ENCODE peak calls at places on chromosomes 7 and 10, in five cellular contexts. One of them, this sample, is unnamed. For H3K27me3, the result is how much of the 10 kb centered on the place peaks cover.

GRCh38 chr7:77315102-77315501 is 101.0 kb downstream of the GSAP start:
- DNase-seq in Panc1: no peak
- DNase-seq in brain microvascular endothelial cell: no peak
- DNase-seq in neuronal stem cell: no peak
- DNase-seq in prostate gland: no peak
- DNase-seq in this sample: no peak

GRCh38 chr7:129240119-129240815 is 15.4 kb downstream of the AHCYL2 start:
- DNase-seq in Panc1: no peak
- DNase-seq in brain microvascular endothelial cell: no peak
- DNase-seq in neuronal stem cell: no peak
- DNase-seq in prostate gland: no peak
- DNase-seq in this sample: no peak

GRCh38 chr10:88897019-88897853 is 17.2 kb downstream of the STAMBPL1 start:
- DNase-seq in Panc1: no peak
- DNase-seq in brain microvascular endothelial cell: no peak
- DNase-seq in neuronal stem cell: no peak
- DNase-seq in prostate gland: no peak
- DNase-seq in this sample: no peak

GRCh38 chr7:100895956-100896742 is 461 bp upstream of the ACHE start:
- DNase-seq in Panc1: no peak
- DNase-seq in brain microvascular endothelial cell: no peak
- DNase-seq in neuronal stem cell: no peak
- DNase-seq in prostate gland: no peak
- DNase-seq in this sample: no peak

GRCh38 chr7:155534691-155535090 is 11.7 kb downstream of the CNPY1 start:
- DNase-seq in Panc1: no peak
- DNase-seq in brain microvascular endothelial cell: no peak
- DNase-seq in neuronal stem cell: no peak
- DNase-seq in prostate gland: no peak
- DNase-seq in this sample: no peak

GRCh38 chr7:138712652-138713051 is 11.5 kb upstream of the SVOPL start:
- DNase-seq in Panc1: no peak
- DNase-seq in brain microvascular endothelial cell: no peak
- DNase-seq in neuronal stem cell: no peak
- DNase-seq in prostate gland: no peak
- DNase-seq in this sample: no peak

GRCh38 chr7:128844777-128845311 is 14.6 kb downstream of the FLNC start:
- DNase-seq in Panc1: no peak
- DNase-seq in brain microvascular endothelial cell: no peak
- DNase-seq in neuronal stem cell: no peak
- DNase-seq in prostate gland: no peak
- DNase-seq in this sample: no peak

GRCh38 chr10:71531485-71532446 is 135.0 kb downstream of the CDH23 start:
- DNase-seq in Panc1: no peak
- DNase-seq in brain microvascular endothelial cell: no peak
- DNase-seq in neuronal stem cell: no peak
- DNase-seq in prostate gland: no peak
- DNase-seq in this sample: no peak

GRCh38 chr7:149505551-149505950 is 7.9 kb upstream of the ZNF746 start:
- DNase-seq in Panc1: no peak
- DNase-seq in brain microvascular endothelial cell: no peak
- DNase-seq in neuronal stem cell: no peak
- DNase-seq in prostate gland: no peak
- DNase-seq in this sample: no peak

GRCh38 chr10:127614484-127614883 is 65.4 kb downstream of the NPS start:
- DNase-seq in Panc1: no peak
- DNase-seq in brain microvascular endothelial cell: no peak
- DNase-seq in neuronal stem cell: no peak
- DNase-seq in prostate gland: no peak
- DNase-seq in this sample: no peak

GRCh38 chr7:32539917-32540544 is 44.7 kb downstream of the AVL9 start:
- DNase-seq in Panc1: no peak
- DNase-seq in brain microvascular endothelial cell: no peak
- DNase-seq in neuronal stem cell: no peak
- DNase-seq in prostate gland: no peak
- DNase-seq in this sample: no peak

GRCh38 chr10:46233101-46233500 is 53.7 kb upstream of the ANTXRL start:
- DNase-seq in Panc1: no peak
- DNase-seq in brain microvascular endothelial cell: no peak
- DNase-seq in neuronal stem cell: no peak
- DNase-seq in prostate gland: no peak
- DNase-seq in this sample: no peak

GRCh38 chr7:98460902-98461301 is 60.0 kb upstream of the BAIAP2L1 start:
- DNase-seq in Panc1: no peak
- DNase-seq in brain microvascular endothelial cell: no peak
- DNase-seq in neuronal stem cell: no peak
- DNase-seq in prostate gland: no peak
- DNase-seq in this sample: no peak
- H3K27me3 ChIP-seq in Panc1: under half
- H3K27me3 ChIP-seq in brain microvascular endothelial cell: under half
- H3K27me3 ChIP-seq in neuronal stem cell: under half
- H3K27me3 ChIP-seq in prostate gland: under half
- H3K27me3 ChIP-seq in this sample: under half

DNA sequence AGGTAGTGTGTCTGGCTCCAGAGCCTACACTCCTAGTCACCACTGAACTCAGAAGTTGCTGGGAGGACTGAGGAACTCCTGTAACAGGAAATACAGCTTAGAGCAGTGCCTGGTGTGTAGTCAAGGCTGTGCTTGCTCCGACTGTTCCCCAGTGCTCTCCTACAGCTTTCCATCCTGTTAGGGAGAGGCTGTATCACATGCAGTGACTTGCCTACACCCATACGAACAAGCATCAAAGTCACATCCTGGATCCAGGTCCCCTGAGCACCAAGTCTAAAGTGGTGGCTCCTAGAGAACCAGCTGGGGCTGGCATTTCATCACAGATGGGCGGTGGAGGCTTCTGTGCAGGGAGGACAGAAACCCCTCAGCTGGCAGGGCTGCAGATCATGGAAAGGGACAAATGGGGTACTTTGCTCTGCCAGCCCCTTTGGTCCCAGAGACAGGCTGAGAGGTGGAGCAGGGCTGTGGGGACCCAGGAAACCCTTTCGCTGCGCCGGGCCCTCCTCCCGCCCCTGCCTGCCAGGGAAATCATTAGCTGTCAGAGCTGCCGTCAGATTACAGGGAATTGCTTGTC is 7.7 kb downstream of the ASB10 start:
- DNase-seq in Panc1: no peak
- DNase-seq in brain microvascular endothelial cell: no peak
- DNase-seq in neuronal stem cell: no peak
- DNase-seq in prostate gland: no peak
- DNase-seq in this sample: no peak
- H3K27me3 ChIP-seq in Panc1: under half
- H3K27me3 ChIP-seq in brain microvascular endothelial cell: under half
- H3K27me3 ChIP-seq in neuronal stem cell: under half
- H3K27me3 ChIP-seq in prostate gland: under half
- H3K27me3 ChIP-seq in this sample: half or more

GRCh38 chr10:8058274-8059111 is 4.0 kb downstream of the GATA3 start:
- DNase-seq in Panc1: no peak
- DNase-seq in brain microvascular endothelial cell: no peak
- DNase-seq in neuronal stem cell: no peak
- DNase-seq in prostate gland: no peak
- DNase-seq in this sample: no peak

GRCh38 chr10:8060704-8061121 is 6.2 kb downstream of the GATA3 start:
- DNase-seq in Panc1: no peak
- DNase-seq in brain microvascular endothelial cell: no peak
- DNase-seq in neuronal stem cell: peak
- DNase-seq in prostate gland: no peak
- DNase-seq in this sample: no peak

GRCh38 chr10:8061274-8062211 is 7.1 kb downstream of the GATA3 start:
- DNase-seq in Panc1: no peak
- DNase-seq in brain microvascular endothelial cell: no peak
- DNase-seq in neuronal stem cell: peak
- DNase-seq in prostate gland: no peak
- DNase-seq in this sample: no peak

GRCh38 chr10:8059191-8059936 is 4.9 kb downstream of the GATA3 start:
- DNase-seq in Panc1: no peak
- DNase-seq in brain microvascular endothelial cell: no peak
- DNase-seq in neuronal stem cell: peak
- DNase-seq in prostate gland: no peak
- DNase-seq in this sample: no peak

DNA sequence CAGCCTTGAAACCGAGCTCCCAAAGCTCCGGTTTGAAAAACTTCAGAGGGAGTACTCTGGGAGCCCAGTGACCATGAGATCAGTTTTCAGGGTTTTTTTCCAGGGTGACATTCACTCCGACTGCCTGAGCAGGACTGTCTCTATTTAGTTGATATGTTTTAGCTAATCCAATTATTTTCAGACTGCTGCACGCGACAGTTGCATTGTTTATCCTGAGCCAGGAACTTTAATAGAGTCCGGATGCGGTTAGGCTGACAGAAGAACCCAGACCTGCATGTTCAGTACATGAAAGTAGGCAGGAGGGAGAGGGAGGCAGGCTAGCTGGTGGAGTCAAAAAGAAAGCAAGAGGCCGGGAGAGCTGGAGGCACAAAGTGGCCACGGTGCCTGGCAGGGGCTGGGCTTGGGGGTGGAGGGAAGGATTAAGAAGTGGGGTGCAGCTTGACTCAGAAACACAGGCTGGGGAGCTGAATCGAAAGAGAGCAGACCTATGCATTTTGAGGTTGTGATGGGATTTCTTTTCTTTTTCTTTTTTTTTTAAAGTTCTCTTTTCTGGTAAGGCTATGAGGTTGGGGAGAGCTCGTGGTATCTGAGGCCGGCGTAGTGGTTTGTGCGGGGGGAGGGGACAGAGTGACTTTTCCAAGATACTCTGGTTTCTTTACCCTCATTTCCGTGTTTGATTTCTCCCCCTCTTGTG is 5.7 kb downstream of the GATA3 start:
- DNase-seq in Panc1: no peak
- DNase-seq in brain microvascular endothelial cell: no peak
- DNase-seq in neuronal stem cell: peak
- DNase-seq in prostate gland: no peak
- DNase-seq in this sample: peak
- H3K27me3 ChIP-seq in Panc1: under half
- H3K27me3 ChIP-seq in brain microvascular endothelial cell: half or more
- H3K27me3 ChIP-seq in neuronal stem cell: under half
- H3K27me3 ChIP-seq in prostate gland: under half
- H3K27me3 ChIP-seq in this sample: under half

GRCh38 chr7:97004931-97005763 is at the start of gene DLX6:
- DNase-seq in Panc1: peak
- DNase-seq in brain microvascular endothelial cell: no peak
- DNase-seq in neuronal stem cell: peak
- DNase-seq in prostate gland: no peak
- DNase-seq in this sample: peak
- H3K27me3 ChIP-seq in Panc1: under half
- H3K27me3 ChIP-seq in brain microvascular endothelial cell: half or more
- H3K27me3 ChIP-seq in neuronal stem cell: under half
- H3K27me3 ChIP-seq in prostate gland: under half
- H3K27me3 ChIP-seq in this sample: under half

DNA sequence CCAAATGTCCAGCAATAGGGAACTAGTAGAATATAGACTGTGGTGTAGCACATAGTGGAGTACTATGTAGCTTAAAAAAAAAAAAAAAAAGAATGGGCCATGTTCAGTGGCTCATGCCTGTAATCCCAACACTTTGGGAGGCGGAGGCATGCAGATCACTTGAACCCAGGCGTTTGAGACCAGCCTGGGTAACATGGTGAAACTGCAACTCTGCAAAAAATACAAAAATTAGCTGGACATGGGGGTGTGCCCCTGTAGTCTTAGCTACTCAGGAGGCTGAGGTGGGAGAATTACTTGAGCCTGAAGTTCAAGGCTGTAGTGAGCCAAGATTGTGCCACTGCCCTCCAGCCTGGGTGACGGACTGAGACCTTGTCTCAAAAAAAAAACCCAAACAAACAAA is 64.4 kb downstream of the CHN2 start:
- DNase-seq in Panc1: no peak
- DNase-seq in brain microvascular endothelial cell: no peak
- DNase-seq in neuronal stem cell: no peak
- DNase-seq in prostate gland: no peak
- DNase-seq in this sample: no peak
- H3K27me3 ChIP-seq in Panc1: under half
- H3K27me3 ChIP-seq in brain microvascular endothelial cell: under half
- H3K27me3 ChIP-seq in neuronal stem cell: under half
- H3K27me3 ChIP-seq in prostate gland: under half
- H3K27me3 ChIP-seq in this sample: under half